ENCODE peak calls at places on chromosome 16, in four cellular contexts. One of them, this sample, is unnamed.

GRCh38 chr16:54288592-54289241 is 2.1 kb upstream of the IRX3 start:
- DNase-seq in suprapubic skin: no peak
- DNase-seq in stimulated activated CD4-positive, alpha-beta T cell treated with anti-CD3 and anti-CD28 coated beads, Interleukin-15, amount 100 ng/mL, for 1 hour: no peak
- DNase-seq in memory B cell: no peak
- DNase-seq in this sample: no peak

GRCh38 chr16:57167951-57168350 is 17.9 kb downstream of the PSME3IP1 start:
- DNase-seq in suprapubic skin: no peak
- DNase-seq in stimulated activated CD4-positive, alpha-beta T cell treated with anti-CD3 and anti-CD28 coated beads, Interleukin-15, amount 100 ng/mL, for 1 hour: no peak
- DNase-seq in memory B cell: no peak
- DNase-seq in this sample: peak; percentile 53

GRCh38 chr16:86664518-86665318 is 86.4 kb downstream of the FOXL1 start:
- DNase-seq in suprapubic skin: no peak
- DNase-seq in stimulated activated CD4-positive, alpha-beta T cell treated with anti-CD3 and anti-CD28 coated beads, Interleukin-15, amount 100 ng/mL, for 1 hour: no peak
- DNase-seq in memory B cell: no peak
- DNase-seq in this sample: peak; percentile 84

GRCh38 chr16:75647492-75648264 is at the start of the genes KARS1 and TERF2IP:
- DNase-seq in suprapubic skin: peak; percentile 95
- DNase-seq in stimulated activated CD4-positive, alpha-beta T cell treated with anti-CD3 and anti-CD28 coated beads, Interleukin-15, amount 100 ng/mL, for 1 hour: peak; percentile 89
- DNase-seq in memory B cell: peak; percentile 88
- DNase-seq in this sample: peak; percentile 92

GRCh38 chr16:75764154-75764768 is 38.0 kb upstream of the CPHXL start:
- DNase-seq in suprapubic skin: no peak
- DNase-seq in stimulated activated CD4-positive, alpha-beta T cell treated with anti-CD3 and anti-CD28 coated beads, Interleukin-15, amount 100 ng/mL, for 1 hour: peak; percentile 15
- DNase-seq in memory B cell: peak; percentile 47
- DNase-seq in this sample: peak; percentile 69

GRCh38 chr16:48003226-48003907 is 152.4 kb downstream of the ABCC12 start:
- DNase-seq in suprapubic skin: no peak
- DNase-seq in stimulated activated CD4-positive, alpha-beta T cell treated with anti-CD3 and anti-CD28 coated beads, Interleukin-15, amount 100 ng/mL, for 1 hour: no peak
- DNase-seq in memory B cell: no peak
- DNase-seq in this sample: no peak

GRCh38 chr16:89393731-89394406 is 96.5 kb downstream of the ANKRD11 start:
- DNase-seq in suprapubic skin: no peak
- DNase-seq in stimulated activated CD4-positive, alpha-beta T cell treated with anti-CD3 and anti-CD28 coated beads, Interleukin-15, amount 100 ng/mL, for 1 hour: no peak
- DNase-seq in memory B cell: no peak
- DNase-seq in this sample: peak; percentile 49

GRCh38 chr16:17836868-17837602 is 366.3 kb upstream of the XYLT1 start:
- DNase-seq in suprapubic skin: no peak
- DNase-seq in stimulated activated CD4-positive, alpha-beta T cell treated with anti-CD3 and anti-CD28 coated beads, Interleukin-15, amount 100 ng/mL, for 1 hour: no peak
- DNase-seq in memory B cell: no peak
- DNase-seq in this sample: peak; percentile 18

GRCh38 chr16:720507-720989 is 398 bp upstream of the ANTKMT start:
- DNase-seq in suprapubic skin: no peak
- DNase-seq in stimulated activated CD4-positive, alpha-beta T cell treated with anti-CD3 and anti-CD28 coated beads, Interleukin-15, amount 100 ng/mL, for 1 hour: no peak
- DNase-seq in memory B cell: no peak
- DNase-seq in this sample: no peak

GRCh38 chr16:13143551-13143950 is 242.2 kb downstream of the SHISA9 start:
- DNase-seq in suprapubic skin: no peak
- DNase-seq in stimulated activated CD4-positive, alpha-beta T cell treated with anti-CD3 and anti-CD28 coated beads, Interleukin-15, amount 100 ng/mL, for 1 hour: no peak
- DNase-seq in memory B cell: no peak
- DNase-seq in this sample: no peak

GRCh38 chr16:57773680-57774295 is 28.5 kb downstream of the KIFC3 start:
- DNase-seq in suprapubic skin: no peak
- DNase-seq in stimulated activated CD4-positive, alpha-beta T cell treated with anti-CD3 and anti-CD28 coated beads, Interleukin-15, amount 100 ng/mL, for 1 hour: no peak
- DNase-seq in memory B cell: no peak
- DNase-seq in this sample: no peak

GRCh38 chr16:10878328-10878643 is 1.3 kb downstream of the CIITA start:
- DNase-seq in suprapubic skin: no peak
- DNase-seq in stimulated activated CD4-positive, alpha-beta T cell treated with anti-CD3 and anti-CD28 coated beads, Interleukin-15, amount 100 ng/mL, for 1 hour: no peak
- DNase-seq in memory B cell: no peak
- DNase-seq in this sample: no peak

This sample was measured in HepG2.